ENCODE peak calls at places on chromosomes 11 and 22, in seven cellular contexts. One of them, this sample, is unnamed.

GRCh38 chr11:103959279-103959930 is 77.0 kb upstream of the DDI1 start:
- DNase-seq in neural crest cell: no peak
- DNase-seq in body of pancreas: no peak
- DNase-seq in astrocyte of the spinal cord: peak
- DNase-seq in dorsolateral prefrontal cortex: no peak
- DNase-seq in cardiac fibroblast: peak
- DNase-seq in adrenal gland: no peak
- DNase-seq in this sample: no peak

GRCh38 chr11:46916669-46917108 is 1.7 kb downstream of the LRP4 start:
- DNase-seq in neural crest cell: peak
- DNase-seq in body of pancreas: peak
- DNase-seq in astrocyte of the spinal cord: peak
- DNase-seq in dorsolateral prefrontal cortex: no peak
- DNase-seq in cardiac fibroblast: peak
- DNase-seq in adrenal gland: peak
- DNase-seq in this sample: no peak

GRCh38 chr11:32312206-32312817 is 123.0 kb downstream of the WT1 start:
- DNase-seq in neural crest cell: no peak
- DNase-seq in body of pancreas: no peak
- DNase-seq in astrocyte of the spinal cord: no peak
- DNase-seq in dorsolateral prefrontal cortex: no peak
- DNase-seq in cardiac fibroblast: peak
- DNase-seq in adrenal gland: no peak
- DNase-seq in this sample: no peak

GRCh38 chr11:60994450-60995135 is 23.1 kb downstream of the CD6 start:
- DNase-seq in neural crest cell: no peak
- DNase-seq in body of pancreas: peak
- DNase-seq in astrocyte of the spinal cord: no peak
- DNase-seq in dorsolateral prefrontal cortex: no peak
- DNase-seq in cardiac fibroblast: no peak
- DNase-seq in adrenal gland: no peak
- DNase-seq in this sample: no peak

GRCh38 chr11:99069831-99070444 is 49.2 kb downstream of the CNTN5 start:
- DNase-seq in neural crest cell: no peak
- DNase-seq in body of pancreas: peak
- DNase-seq in astrocyte of the spinal cord: peak
- DNase-seq in dorsolateral prefrontal cortex: no peak
- DNase-seq in cardiac fibroblast: peak
- DNase-seq in adrenal gland: peak
- DNase-seq in this sample: no peak

GRCh38 chr11:114893329-114893728 is 215.0 kb downstream of the NXPE2 start:
- DNase-seq in neural crest cell: no peak
- DNase-seq in body of pancreas: no peak
- DNase-seq in astrocyte of the spinal cord: no peak
- DNase-seq in dorsolateral prefrontal cortex: no peak
- DNase-seq in cardiac fibroblast: no peak
- DNase-seq in adrenal gland: no peak
- DNase-seq in this sample: no peak

GRCh38 chr11:86515297-86516094 is 140.8 kb downstream of the CCDC81 start:
- DNase-seq in neural crest cell: no peak
- DNase-seq in body of pancreas: no peak
- DNase-seq in astrocyte of the spinal cord: peak
- DNase-seq in dorsolateral prefrontal cortex: no peak
- DNase-seq in cardiac fibroblast: peak
- DNase-seq in adrenal gland: peak
- DNase-seq in this sample: no peak

GRCh38 chr11:125807909-125808308 is 20.0 kb downstream of the PATE3 start:
- DNase-seq in neural crest cell: no peak
- DNase-seq in body of pancreas: no peak
- DNase-seq in astrocyte of the spinal cord: no peak
- DNase-seq in dorsolateral prefrontal cortex: no peak
- DNase-seq in cardiac fibroblast: peak
- DNase-seq in adrenal gland: no peak
- DNase-seq in this sample: no peak

GRCh38 chr11:73306977-73307322 is 1.1 kb upstream of the ARHGEF17 start:
- DNase-seq in neural crest cell: no peak
- DNase-seq in body of pancreas: no peak
- DNase-seq in astrocyte of the spinal cord: no peak
- DNase-seq in dorsolateral prefrontal cortex: no peak
- DNase-seq in cardiac fibroblast: no peak
- DNase-seq in adrenal gland: no peak
- DNase-seq in this sample: no peak

GRCh38 chr11:6755953-6756347 is 15.8 kb downstream of the OR2AG2 start:
- DNase-seq in neural crest cell: no peak
- DNase-seq in body of pancreas: no peak
- DNase-seq in astrocyte of the spinal cord: no peak
- DNase-seq in dorsolateral prefrontal cortex: no peak
- DNase-seq in cardiac fibroblast: no peak
- DNase-seq in adrenal gland: no peak
- DNase-seq in this sample: no peak

GRCh38 chr11:12694182-12694531 is 19.9 kb downstream of the TEAD1 start:
- DNase-seq in neural crest cell: no peak
- DNase-seq in body of pancreas: peak
- DNase-seq in astrocyte of the spinal cord: no peak
- DNase-seq in dorsolateral prefrontal cortex: no peak
- DNase-seq in cardiac fibroblast: peak
- DNase-seq in adrenal gland: no peak
- DNase-seq in this sample: no peak

GRCh38 chr22:44522526-44523170 is 24.6 kb upstream of the RTL6 start:
- DNase-seq in neural crest cell: no peak
- DNase-seq in body of pancreas: no peak
- DNase-seq in astrocyte of the spinal cord: no peak
- DNase-seq in dorsolateral prefrontal cortex: no peak
- DNase-seq in cardiac fibroblast: no peak
- DNase-seq in adrenal gland: peak
- DNase-seq in this sample: no peak

GRCh38 chr11:48006301-48006992 is 26.1 kb downstream of the PTPRJ start:
- DNase-seq in neural crest cell: no peak
- DNase-seq in body of pancreas: no peak
- DNase-seq in astrocyte of the spinal cord: peak
- DNase-seq in dorsolateral prefrontal cortex: no peak
- DNase-seq in cardiac fibroblast: peak
- DNase-seq in adrenal gland: no peak
- DNase-seq in this sample: no peak

GRCh38 chr11:67372993-67373915 is at the start of gene CLCF1:
- DNase-seq in neural crest cell: peak
- DNase-seq in body of pancreas: peak
- DNase-seq in astrocyte of the spinal cord: peak
- DNase-seq in dorsolateral prefrontal cortex: no peak
- DNase-seq in cardiac fibroblast: peak
- DNase-seq in adrenal gland: no peak
- DNase-seq in this sample: peak

GRCh38 chr11:110991621-110992355 is 253.7 kb upstream of the POU2AF2 start:
- DNase-seq in neural crest cell: no peak
- DNase-seq in body of pancreas: peak
- DNase-seq in astrocyte of the spinal cord: peak
- DNase-seq in dorsolateral prefrontal cortex: no peak
- DNase-seq in cardiac fibroblast: peak
- DNase-seq in adrenal gland: no peak
- DNase-seq in this sample: no peak

GRCh38 chr22:26800858-26801257 is 143.5 kb downstream of the MIAT start:
- DNase-seq in neural crest cell: no peak
- DNase-seq in body of pancreas: no peak
- DNase-seq in astrocyte of the spinal cord: no peak
- DNase-seq in dorsolateral prefrontal cortex: no peak
- DNase-seq in cardiac fibroblast: no peak
- DNase-seq in adrenal gland: no peak
- DNase-seq in this sample: no peak

GRCh38 chr22:28674121-28674563 is 5.5 kb downstream of the TTC28 start:
- DNase-seq in neural crest cell: no peak
- DNase-seq in body of pancreas: no peak
- DNase-seq in astrocyte of the spinal cord: peak
- DNase-seq in dorsolateral prefrontal cortex: no peak
- DNase-seq in cardiac fibroblast: peak
- DNase-seq in adrenal gland: no peak
- DNase-seq in this sample: no peak

GRCh38 chr22:27804683-27805297 is 3.2 kb upstream of the MN1 start:
- DNase-seq in neural crest cell: peak
- DNase-seq in body of pancreas: peak
- DNase-seq in astrocyte of the spinal cord: peak
- DNase-seq in dorsolateral prefrontal cortex: peak
- DNase-seq in cardiac fibroblast: peak
- DNase-seq in adrenal gland: peak
- DNase-seq in this sample: no peak

GRCh38 chr11:77374108-77374507 is 72.6 kb upstream of the GDPD4 start:
- DNase-seq in neural crest cell: no peak
- DNase-seq in body of pancreas: no peak
- DNase-seq in astrocyte of the spinal cord: peak
- DNase-seq in dorsolateral prefrontal cortex: no peak
- DNase-seq in cardiac fibroblast: no peak
- DNase-seq in adrenal gland: no peak
- DNase-seq in this sample: no peak

GRCh38 chr11:86453290-86454030 is 78.8 kb downstream of the CCDC81 start:
- DNase-seq in neural crest cell: no peak
- DNase-seq in body of pancreas: no peak
- DNase-seq in astrocyte of the spinal cord: no peak
- DNase-seq in dorsolateral prefrontal cortex: no peak
- DNase-seq in cardiac fibroblast: no peak
- DNase-seq in adrenal gland: no peak
- DNase-seq in this sample: no peak

DNA sequence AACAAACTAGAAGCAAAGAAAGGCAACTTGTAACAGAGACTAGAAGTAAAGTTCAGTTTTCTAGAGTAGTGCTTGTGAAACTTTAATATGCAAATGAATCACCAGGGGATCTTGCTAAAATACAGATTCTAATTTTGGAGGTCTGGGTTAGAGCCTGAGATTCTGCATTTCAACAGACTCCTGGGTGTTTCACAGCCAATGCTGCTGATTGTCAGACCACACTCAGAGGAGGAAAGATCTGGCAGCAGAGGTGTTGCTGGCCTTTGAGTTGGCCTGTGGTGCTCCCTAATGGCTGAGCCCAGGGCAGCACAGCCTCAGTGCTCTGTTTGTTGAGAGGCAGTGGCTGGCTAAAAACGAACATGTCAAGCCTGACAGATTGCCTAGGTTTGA is 5.4 kb downstream of the CRY2 start:
- DNase-seq in neural crest cell: no peak
- DNase-seq in body of pancreas: no peak
- DNase-seq in astrocyte of the spinal cord: no peak
- DNase-seq in dorsolateral prefrontal cortex: no peak
- DNase-seq in cardiac fibroblast: peak
- DNase-seq in adrenal gland: peak
- DNase-seq in this sample: no peak
- TF ChIP-seq CTCF in neural crest cell: no peak
- TF ChIP-seq CTCF in body of pancreas: no peak
- TF ChIP-seq CTCF in astrocyte of the spinal cord: no peak
- TF ChIP-seq CTCF in dorsolateral prefrontal cortex: no peak
- TF ChIP-seq CTCF in cardiac fibroblast: no peak
- TF ChIP-seq CTCF in adrenal gland: no peak
- TF ChIP-seq CTCF in this sample: no peak

GRCh38 chr11:100980156-100980555 is 149.5 kb downstream of the PGR start:
- DNase-seq in neural crest cell: no peak
- DNase-seq in body of pancreas: no peak
- DNase-seq in astrocyte of the spinal cord: peak
- DNase-seq in dorsolateral prefrontal cortex: no peak
- DNase-seq in cardiac fibroblast: peak
- DNase-seq in adrenal gland: no peak
- DNase-seq in this sample: no peak
- TF ChIP-seq CTCF in neural crest cell: peak
- TF ChIP-seq CTCF in body of pancreas: no peak
- TF ChIP-seq CTCF in astrocyte of the spinal cord: peak
- TF ChIP-seq CTCF in dorsolateral prefrontal cortex: peak
- TF ChIP-seq CTCF in cardiac fibroblast: peak
- TF ChIP-seq CTCF in adrenal gland: peak
- TF ChIP-seq CTCF in this sample: peak

GRCh38 chr22:35600466-35600865 is 16.7 kb downstream of the MB start:
- DNase-seq in neural crest cell: no peak
- DNase-seq in body of pancreas: no peak
- DNase-seq in astrocyte of the spinal cord: no peak
- DNase-seq in dorsolateral prefrontal cortex: no peak
- DNase-seq in cardiac fibroblast: no peak
- DNase-seq in adrenal gland: no peak
- DNase-seq in this sample: no peak
- TF ChIP-seq CTCF in neural crest cell: no peak
- TF ChIP-seq CTCF in body of pancreas: no peak
- TF ChIP-seq CTCF in astrocyte of the spinal cord: no peak
- TF ChIP-seq CTCF in dorsolateral prefrontal cortex: no peak
- TF ChIP-seq CTCF in cardiac fibroblast: no peak
- TF ChIP-seq CTCF in adrenal gland: no peak
- TF ChIP-seq CTCF in this sample: no peak

GRCh38 chr11:102683277-102683676 is 22.3 kb downstream of the MMP27 start:
- DNase-seq in neural crest cell: no peak
- DNase-seq in body of pancreas: no peak
- DNase-seq in astrocyte of the spinal cord: no peak
- DNase-seq in dorsolateral prefrontal cortex: no peak
- DNase-seq in cardiac fibroblast: no peak
- DNase-seq in adrenal gland: no peak
- DNase-seq in this sample: no peak
- TF ChIP-seq CTCF in neural crest cell: no peak
- TF ChIP-seq CTCF in body of pancreas: no peak
- TF ChIP-seq CTCF in astrocyte of the spinal cord: no peak
- TF ChIP-seq CTCF in dorsolateral prefrontal cortex: no peak
- TF ChIP-seq CTCF in cardiac fibroblast: no peak
- TF ChIP-seq CTCF in adrenal gland: no peak
- TF ChIP-seq CTCF in this sample: no peak

DNA sequence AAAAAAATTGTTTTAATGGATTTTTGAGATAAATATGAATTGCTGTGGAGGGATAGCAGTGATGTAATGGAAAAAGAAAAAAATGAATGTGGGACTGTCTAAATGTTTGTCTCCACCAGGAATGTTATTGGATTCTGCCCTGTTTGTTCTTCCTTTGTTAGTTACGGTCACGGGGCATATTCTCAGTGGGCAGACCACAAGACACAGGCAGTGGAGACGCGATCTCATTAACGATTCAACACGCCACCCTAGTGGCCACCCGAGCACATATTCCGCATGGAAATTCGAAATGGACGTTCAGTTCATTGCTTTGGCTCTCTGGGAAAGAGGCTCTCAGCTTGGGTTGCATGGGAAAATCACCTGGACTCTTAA is 151.8 kb upstream of the TTC12 start:
- DNase-seq in neural crest cell: no peak
- DNase-seq in body of pancreas: no peak
- DNase-seq in astrocyte of the spinal cord: peak
- DNase-seq in dorsolateral prefrontal cortex: peak
- DNase-seq in cardiac fibroblast: peak
- DNase-seq in adrenal gland: no peak
- DNase-seq in this sample: no peak
- TF ChIP-seq CTCF in neural crest cell: peak
- TF ChIP-seq CTCF in body of pancreas: no peak
- TF ChIP-seq CTCF in astrocyte of the spinal cord: peak
- TF ChIP-seq CTCF in dorsolateral prefrontal cortex: peak
- TF ChIP-seq CTCF in cardiac fibroblast: peak
- TF ChIP-seq CTCF in adrenal gland: no peak
- TF ChIP-seq CTCF in this sample: no peak